ENCODE peak calls at places on chromosomes 12 and 14, in eight cellular contexts. One of them, this sample, is unnamed.

GRCh38 chr14:95741781-95742180 is 27.9 kb upstream of the TCL1A start:
- DNase-seq in OCI-LY7: no peak
- DNase-seq in EH: no peak
- DNase-seq in foreskin fibroblast: no peak
- DNase-seq in neural progenitor cell: no peak
- DNase-seq in stimulated activated CD4-positive, alpha-beta T cell treated with anti-CD3 and anti-CD28 coated beads, Interleukin-1b, Interleukin-23, amount 100 ng/mL, for 48 hours: no peak
- DNase-seq in pancreas: no peak
- DNase-seq in T-helper 1 cell: no peak
- DNase-seq in this sample: no peak

GRCh38 chr14:76584271-76584702 is 177.0 kb upstream of the VASH1 start:
- DNase-seq in OCI-LY7: no peak
- DNase-seq in T-helper 1 cell: no peak
- DNase-seq in pancreas: peak
- DNase-seq in EH: peak
- DNase-seq in stimulated activated CD4-positive, alpha-beta T cell treated with anti-CD3 and anti-CD28 coated beads, Interleukin-1b, Interleukin-23, amount 100 ng/mL, for 48 hours: no peak
- DNase-seq in neural progenitor cell: no peak
- DNase-seq in foreskin fibroblast: no peak
- DNase-seq in this sample: no peak

GRCh38 chr14:64760146-64760755 is 56.0 kb downstream of the PLEKHG3 start:
- DNase-seq in T-helper 1 cell: peak
- DNase-seq in OCI-LY7: peak
- DNase-seq in stimulated activated CD4-positive, alpha-beta T cell treated with anti-CD3 and anti-CD28 coated beads, Interleukin-1b, Interleukin-23, amount 100 ng/mL, for 48 hours: peak
- DNase-seq in pancreas: peak
- DNase-seq in EH: peak
- DNase-seq in neural progenitor cell: peak
- DNase-seq in foreskin fibroblast: peak
- DNase-seq in this sample: peak

GRCh38 chr12:66627270-66627987 is 51.4 kb downstream of the GRIP1 start:
- DNase-seq in T-helper 1 cell: no peak
- DNase-seq in stimulated activated CD4-positive, alpha-beta T cell treated with anti-CD3 and anti-CD28 coated beads, Interleukin-1b, Interleukin-23, amount 100 ng/mL, for 48 hours: no peak
- DNase-seq in EH: no peak
- DNase-seq in neural progenitor cell: peak
- DNase-seq in OCI-LY7: no peak
- DNase-seq in pancreas: no peak
- DNase-seq in foreskin fibroblast: no peak
- DNase-seq in this sample: no peak

GRCh38 chr14:81062816-81063215 is 107.4 kb downstream of the TSHR start:
- DNase-seq in pancreas: no peak
- DNase-seq in neural progenitor cell: peak
- DNase-seq in EH: peak
- DNase-seq in stimulated activated CD4-positive, alpha-beta T cell treated with anti-CD3 and anti-CD28 coated beads, Interleukin-1b, Interleukin-23, amount 100 ng/mL, for 48 hours: peak
- DNase-seq in T-helper 1 cell: peak
- DNase-seq in foreskin fibroblast: no peak
- DNase-seq in OCI-LY7: peak
- DNase-seq in this sample: no peak

GRCh38 chr14:68668028-68668427 is 124.8 kb downstream of the ZFP36L1 start:
- DNase-seq in pancreas: no peak
- DNase-seq in OCI-LY7: no peak
- DNase-seq in neural progenitor cell: no peak
- DNase-seq in stimulated activated CD4-positive, alpha-beta T cell treated with anti-CD3 and anti-CD28 coated beads, Interleukin-1b, Interleukin-23, amount 100 ng/mL, for 48 hours: no peak
- DNase-seq in T-helper 1 cell: no peak
- DNase-seq in foreskin fibroblast: no peak
- DNase-seq in EH: no peak
- DNase-seq in this sample: no peak

GRCh38 chr14:88426271-88426670 is 40.8 kb downstream of the SPATA7 start:
- DNase-seq in foreskin fibroblast: peak
- DNase-seq in pancreas: no peak
- DNase-seq in EH: peak
- DNase-seq in T-helper 1 cell: no peak
- DNase-seq in stimulated activated CD4-positive, alpha-beta T cell treated with anti-CD3 and anti-CD28 coated beads, Interleukin-1b, Interleukin-23, amount 100 ng/mL, for 48 hours: no peak
- DNase-seq in neural progenitor cell: peak
- DNase-seq in OCI-LY7: no peak
- DNase-seq in this sample: no peak

GRCh38 chr14:24377660-24378059 is 9.7 kb downstream of the NFATC4 start:
- DNase-seq in neural progenitor cell: no peak
- DNase-seq in OCI-LY7: no peak
- DNase-seq in T-helper 1 cell: no peak
- DNase-seq in foreskin fibroblast: no peak
- DNase-seq in EH: no peak
- DNase-seq in stimulated activated CD4-positive, alpha-beta T cell treated with anti-CD3 and anti-CD28 coated beads, Interleukin-1b, Interleukin-23, amount 100 ng/mL, for 48 hours: no peak
- DNase-seq in pancreas: no peak
- DNase-seq in this sample: no peak

GRCh38 chr14:53531151-53531550 is 378.0 kb upstream of the DDHD1 start:
- DNase-seq in EH: no peak
- DNase-seq in pancreas: no peak
- DNase-seq in stimulated activated CD4-positive, alpha-beta T cell treated with anti-CD3 and anti-CD28 coated beads, Interleukin-1b, Interleukin-23, amount 100 ng/mL, for 48 hours: no peak
- DNase-seq in OCI-LY7: no peak
- DNase-seq in T-helper 1 cell: no peak
- DNase-seq in foreskin fibroblast: no peak
- DNase-seq in neural progenitor cell: no peak
- DNase-seq in this sample: no peak

GRCh38 chr14:31760277-31760676 is 199.1 kb downstream of the NUBPL start:
- DNase-seq in T-helper 1 cell: no peak
- DNase-seq in foreskin fibroblast: no peak
- DNase-seq in OCI-LY7: no peak
- DNase-seq in pancreas: no peak
- DNase-seq in stimulated activated CD4-positive, alpha-beta T cell treated with anti-CD3 and anti-CD28 coated beads, Interleukin-1b, Interleukin-23, amount 100 ng/mL, for 48 hours: no peak
- DNase-seq in EH: no peak
- DNase-seq in neural progenitor cell: no peak
- DNase-seq in this sample: no peak

GRCh38 chr14:64060199-64060545 is 207.4 kb downstream of the SYNE2 start:
- DNase-seq in neural progenitor cell: no peak
- DNase-seq in EH: no peak
- DNase-seq in OCI-LY7: no peak
- DNase-seq in T-helper 1 cell: no peak
- DNase-seq in pancreas: no peak
- DNase-seq in foreskin fibroblast: no peak
- DNase-seq in stimulated activated CD4-positive, alpha-beta T cell treated with anti-CD3 and anti-CD28 coated beads, Interleukin-1b, Interleukin-23, amount 100 ng/mL, for 48 hours: no peak
- DNase-seq in this sample: no peak

GRCh38 chr12:120388711-120389431 is 19.9 kb upstream of the MSI1 start:
- DNase-seq in neural progenitor cell: peak
- DNase-seq in EH: no peak
- DNase-seq in T-helper 1 cell: no peak
- DNase-seq in stimulated activated CD4-positive, alpha-beta T cell treated with anti-CD3 and anti-CD28 coated beads, Interleukin-1b, Interleukin-23, amount 100 ng/mL, for 48 hours: no peak
- DNase-seq in foreskin fibroblast: no peak
- DNase-seq in OCI-LY7: no peak
- DNase-seq in pancreas: no peak
- DNase-seq in this sample: no peak

GRCh38 chr12:6923003-6923732 is 4.6 kb upstream of the ATN1 start:
- DNase-seq in stimulated activated CD4-positive, alpha-beta T cell treated with anti-CD3 and anti-CD28 coated beads, Interleukin-1b, Interleukin-23, amount 100 ng/mL, for 48 hours: no peak
- DNase-seq in EH: no peak
- DNase-seq in foreskin fibroblast: no peak
- DNase-seq in pancreas: no peak
- DNase-seq in OCI-LY7: peak
- DNase-seq in T-helper 1 cell: no peak
- DNase-seq in neural progenitor cell: no peak
- DNase-seq in this sample: no peak

GRCh38 chr14:61699092-61699491 is 3.8 kb downstream of the HIF1A start:
- DNase-seq in EH: no peak
- DNase-seq in OCI-LY7: peak
- DNase-seq in T-helper 1 cell: no peak
- DNase-seq in neural progenitor cell: peak
- DNase-seq in stimulated activated CD4-positive, alpha-beta T cell treated with anti-CD3 and anti-CD28 coated beads, Interleukin-1b, Interleukin-23, amount 100 ng/mL, for 48 hours: no peak
- DNase-seq in foreskin fibroblast: no peak
- DNase-seq in pancreas: no peak
- DNase-seq in this sample: no peak

GRCh38 chr12:68454855-68455254 is 122.7 kb upstream of the MDM1 start:
- DNase-seq in neural progenitor cell: no peak
- DNase-seq in EH: no peak
- DNase-seq in foreskin fibroblast: no peak
- DNase-seq in pancreas: no peak
- DNase-seq in stimulated activated CD4-positive, alpha-beta T cell treated with anti-CD3 and anti-CD28 coated beads, Interleukin-1b, Interleukin-23, amount 100 ng/mL, for 48 hours: no peak
- DNase-seq in OCI-LY7: no peak
- DNase-seq in T-helper 1 cell: no peak
- DNase-seq in this sample: no peak

GRCh38 chr14:20978687-20979086 is 11.1 kb upstream of the METTL17 start:
- DNase-seq in pancreas: no peak
- DNase-seq in OCI-LY7: no peak
- DNase-seq in stimulated activated CD4-positive, alpha-beta T cell treated with anti-CD3 and anti-CD28 coated beads, Interleukin-1b, Interleukin-23, amount 100 ng/mL, for 48 hours: no peak
- DNase-seq in EH: no peak
- DNase-seq in T-helper 1 cell: no peak
- DNase-seq in foreskin fibroblast: no peak
- DNase-seq in neural progenitor cell: no peak
- DNase-seq in this sample: no peak

GRCh38 chr12:111440631-111441030 is 34.9 kb downstream of the SH2B3 start:
- DNase-seq in EH: no peak
- DNase-seq in neural progenitor cell: no peak
- DNase-seq in foreskin fibroblast: peak
- DNase-seq in pancreas: no peak
- DNase-seq in OCI-LY7: no peak
- DNase-seq in stimulated activated CD4-positive, alpha-beta T cell treated with anti-CD3 and anti-CD28 coated beads, Interleukin-1b, Interleukin-23, amount 100 ng/mL, for 48 hours: no peak
- DNase-seq in T-helper 1 cell: no peak
- DNase-seq in this sample: no peak

GRCh38 chr14:80202888-80203562 is 8.3 kb downstream of the DIO2 start:
- DNase-seq in EH: no peak
- DNase-seq in OCI-LY7: peak
- DNase-seq in pancreas: no peak
- DNase-seq in T-helper 1 cell: no peak
- DNase-seq in stimulated activated CD4-positive, alpha-beta T cell treated with anti-CD3 and anti-CD28 coated beads, Interleukin-1b, Interleukin-23, amount 100 ng/mL, for 48 hours: peak
- DNase-seq in foreskin fibroblast: no peak
- DNase-seq in neural progenitor cell: peak
- DNase-seq in this sample: no peak

GRCh38 chr12:8078400-8078799 is 3.7 kb upstream of the NECAP1 start:
- DNase-seq in neural progenitor cell: peak
- DNase-seq in foreskin fibroblast: peak
- DNase-seq in OCI-LY7: peak
- DNase-seq in stimulated activated CD4-positive, alpha-beta T cell treated with anti-CD3 and anti-CD28 coated beads, Interleukin-1b, Interleukin-23, amount 100 ng/mL, for 48 hours: peak
- DNase-seq in EH: peak
- DNase-seq in pancreas: no peak
- DNase-seq in T-helper 1 cell: peak
- DNase-seq in this sample: peak

GRCh38 chr14:95609398-95609990 is 74.6 kb downstream of the GLRX5 start:
- DNase-seq in foreskin fibroblast: peak
- DNase-seq in pancreas: peak
- DNase-seq in T-helper 1 cell: no peak
- DNase-seq in EH: peak
- DNase-seq in stimulated activated CD4-positive, alpha-beta T cell treated with anti-CD3 and anti-CD28 coated beads, Interleukin-1b, Interleukin-23, amount 100 ng/mL, for 48 hours: no peak
- DNase-seq in OCI-LY7: peak
- DNase-seq in neural progenitor cell: peak
- DNase-seq in this sample: no peak

GRCh38 chr14:70780396-70781075 is 28.8 kb downstream of the MAP3K9 start:
- DNase-seq in neural progenitor cell: no peak
- DNase-seq in pancreas: no peak
- DNase-seq in EH: no peak
- DNase-seq in foreskin fibroblast: no peak
- DNase-seq in OCI-LY7: peak
- DNase-seq in T-helper 1 cell: no peak
- DNase-seq in stimulated activated CD4-positive, alpha-beta T cell treated with anti-CD3 and anti-CD28 coated beads, Interleukin-1b, Interleukin-23, amount 100 ng/mL, for 48 hours: no peak
- DNase-seq in this sample: no peak

GRCh38 chr12:101713059-101713682 is 15.7 kb downstream of the CHPT1 start:
- DNase-seq in T-helper 1 cell: no peak
- DNase-seq in foreskin fibroblast: peak
- DNase-seq in neural progenitor cell: peak
- DNase-seq in stimulated activated CD4-positive, alpha-beta T cell treated with anti-CD3 and anti-CD28 coated beads, Interleukin-1b, Interleukin-23, amount 100 ng/mL, for 48 hours: no peak
- DNase-seq in pancreas: no peak
- DNase-seq in EH: no peak
- DNase-seq in OCI-LY7: no peak
- DNase-seq in this sample: no peak

GRCh38 chr12:44117368-44117767 is 281.5 kb downstream of the TMEM117 start:
- DNase-seq in T-helper 1 cell: no peak
- DNase-seq in OCI-LY7: no peak
- DNase-seq in pancreas: no peak
- DNase-seq in neural progenitor cell: no peak
- DNase-seq in stimulated activated CD4-positive, alpha-beta T cell treated with anti-CD3 and anti-CD28 coated beads, Interleukin-1b, Interleukin-23, amount 100 ng/mL, for 48 hours: no peak
- DNase-seq in EH: no peak
- DNase-seq in foreskin fibroblast: peak
- DNase-seq in this sample: no peak

GRCh38 chr12:60106207-60106606 is 510.4 kb downstream of the SLC16A7 start:
- DNase-seq in neural progenitor cell: no peak
- DNase-seq in pancreas: no peak
- DNase-seq in T-helper 1 cell: no peak
- DNase-seq in foreskin fibroblast: peak
- DNase-seq in stimulated activated CD4-positive, alpha-beta T cell treated with anti-CD3 and anti-CD28 coated beads, Interleukin-1b, Interleukin-23, amount 100 ng/mL, for 48 hours: no peak
- DNase-seq in OCI-LY7: no peak
- DNase-seq in EH: peak
- DNase-seq in this sample: no peak

GRCh38 chr14:34933301-34933700 is 49.5 kb upstream of the SRP54 start:
- DNase-seq in foreskin fibroblast: peak
- DNase-seq in stimulated activated CD4-positive, alpha-beta T cell treated with anti-CD3 and anti-CD28 coated beads, Interleukin-1b, Interleukin-23, amount 100 ng/mL, for 48 hours: no peak
- DNase-seq in OCI-LY7: no peak
- DNase-seq in T-helper 1 cell: no peak
- DNase-seq in pancreas: no peak
- DNase-seq in EH: no peak
- DNase-seq in neural progenitor cell: no peak
- DNase-seq in this sample: no peak

GRCh38 chr14:23013056-23014054 is 3.4 kb upstream of the C14orf93 start:
- DNase-seq in OCI-LY7: no peak
- DNase-seq in T-helper 1 cell: no peak
- DNase-seq in neural progenitor cell: no peak
- DNase-seq in stimulated activated CD4-positive, alpha-beta T cell treated with anti-CD3 and anti-CD28 coated beads, Interleukin-1b, Interleukin-23, amount 100 ng/mL, for 48 hours: no peak
- DNase-seq in pancreas: no peak
- DNase-seq in foreskin fibroblast: no peak
- DNase-seq in EH: no peak
- DNase-seq in this sample: no peak

This sample was measured in T-helper 2 cell.